ENCODE peak calls at places on chromosomes 5 and 9, in nine cellular contexts. F is SJSA1; G is lung; W is dorsolateral prefrontal cortex; T is activated T-helper 1 cell treated with anti-CD3 and anti-CD28 coated beads, Interleukin-2, amount 50 U/mL, for 16 hours; A is transverse colon; H is stimulated activated CD4-positive, alpha-beta T cell treated with anti-CD3 and anti-CD28 coated beads, Interleukin-15, amount 100 ng/mL, for 24 hours; S is keratinocyte; M is tibial artery. P is an unnamed sample.

GRCh38 chr5:2894347-2895135 is 143.1 kb upstream of the IRX2 start:
- DNase-seq in A (no peak), M (no peak), W (no peak), S (no peak), H (no peak), F (no peak), G (peak; percentile 17), T (no peak), P (peak; percentile 34)

GRCh38 chr9:72960446-72960845 is 7.6 kb upstream of the ALDH1A1 start:
- DNase-seq in W (no peak), A (no peak), T (no peak), S (no peak), F (no peak), G (no peak), M (no peak), H (no peak), P (no peak)

GRCh38 chr5:94285984-94286383 is 332.4 kb downstream of the KIAA0825 start:
- DNase-seq in G (no peak), W (no peak), T (no peak), F (no peak), M (no peak), S (no peak), H (no peak), A (no peak), P (no peak)

GRCh38 chr5:149636861-149637246 is 55.6 kb downstream of the ARHGEF37 start:
- DNase-seq in F (peak; percentile 62), W (peak; percentile 94), G (peak; percentile 71), H (peak; percentile 28), M (peak; percentile 84), T (peak; percentile 39), S (no peak), A (no peak), P (no peak)

GRCh38 chr9:116617389-116617788 is 69.7 kb upstream of the TRIM32 start:
- DNase-seq in G (no peak), S (no peak), H (no peak), A (no peak), T (no peak), M (no peak), F (no peak), W (no peak), P (no peak)

GRCh38 chr5:1810581-1811101 is 9.4 kb downstream of the NDUFS6 start:
- DNase-seq in A (no peak), S (no peak), G (no peak), T (no peak), F (no peak), W (no peak), M (no peak), H (no peak), P (no peak)

GRCh38 chr9:113525831-113526230 is 62.3 kb downstream of the RGS3 start:
- DNase-seq in S (no peak), F (no peak), W (no peak), A (no peak), T (no peak), H (no peak), M (no peak), G (no peak), P (no peak)

GRCh38 chr5:129447968-129448367 is 12.1 kb upstream of the ADAMTS19 start:
- DNase-seq in T (no peak), W (no peak), M (no peak), F (no peak), G (no peak), S (no peak), A (no peak), H (no peak), P (no peak)

GRCh38 chr9:3884736-3885135 is 358.9 kb upstream of the RFX3 start:
- DNase-seq in H (no peak), F (no peak), W (no peak), G (no peak), T (no peak), M (no peak), A (no peak), S (no peak), P (no peak)

GRCh38 chr5:150036513-150036912 is 36.0 kb downstream of the HMGXB3 start:
- DNase-seq in W (no peak), S (peak; percentile 83), H (no peak), F (peak; percentile 93), T (no peak), A (no peak), M (no peak), G (no peak), P (no peak)

GRCh38 chr5:111070272-111071134 is 1.0 kb upstream of the TSLP start:
- DNase-seq in M (peak; percentile 26), S (no peak), H (peak; percentile 67), G (no peak), F (no peak), A (no peak), T (no peak), W (no peak), P (no peak)

GRCh38 chr5:172676914-172677475 is 35.9 kb downstream of the NEURL1B start:
- DNase-seq in F (no peak), A (no peak), G (no peak), M (no peak), S (no peak), W (no peak), H (no peak), T (no peak), P (no peak)

GRCh38 chr5:71782771-71783770 is 64.0 kb downstream of the CARTPT start:
- DNase-seq in H (peak; percentile 83), W (peak; percentile 90), G (peak; percentile 70), F (peak; percentile 79), A (peak; percentile 74), T (no peak), S (no peak), M (peak; percentile 82), P (peak; percentile 86)

GRCh38 chr5:56566374-56567249 is 248.7 kb upstream of the MAP3K1 start:
- DNase-seq in S (no peak), F (no peak), H (no peak), W (no peak), A (no peak), T (no peak), G (no peak), M (no peak), P (no peak)

GRCh38 chr9:14343948-14344547 is 30.1 kb upstream of the NFIB start:
- DNase-seq in A (no peak), T (no peak), W (peak; percentile 93), H (no peak), G (no peak), M (no peak), F (no peak), S (no peak), P (no peak)

GRCh38 chr5:476102-476813 is 33.3 kb downstream of the EXOC3 start:
- DNase-seq in H (no peak), S (no peak), G (no peak), W (no peak), T (no peak), M (no peak), A (no peak), F (no peak), P (no peak)

GRCh38 chr5:173743641-173744343 is 127.3 kb upstream of the BOD1 start:
- DNase-seq in H (no peak), M (no peak), W (no peak), S (no peak), A (no peak), T (no peak), F (no peak), G (no peak), P (no peak)

GRCh38 chr9:88236531-88237453 is 98.5 kb upstream of the SPATA31C2 start:
- DNase-seq in W (peak; percentile 56), F (no peak), S (no peak), M (no peak), T (no peak), G (no peak), A (no peak), H (no peak), P (no peak)

GRCh38 chr9:125377584-125378250 is 116.1 kb downstream of the GAPVD1 start:
- DNase-seq in S (no peak), G (no peak), W (no peak), M (no peak), F (no peak), H (no peak), T (no peak), A (no peak), P (no peak)

GRCh38 chr5:107594253-107595045 is 76.3 kb downstream of the EFNA5 start:
- DNase-seq in T (no peak), S (no peak), W (no peak), F (no peak), A (peak; percentile 37), H (no peak), M (peak; percentile 50), G (no peak), P (no peak)

GRCh38 chr5:143678148-143678906 is 133.6 kb upstream of the HMHB1 start:
- DNase-seq in M (no peak), G (no peak), F (no peak), A (no peak), T (no peak), H (no peak), S (no peak), W (no peak), P (no peak)